ENCODE peak calls at places on chromosomes 11 and 22, in eight cellular contexts. H is cardiac muscle cell, D is H1, L is HAP-1, M is prostate gland, J is lung, R is thoracic aorta, C is heart left ventricle. Q is an unnamed sample. For H3K36me3 and H3K27me3, the result is how much of the 10 kb centered on the place peaks cover.

GRCh38 chr11:19660076-19660475 is 52.6 kb upstream of the NAV2 start:
- DNase-seq in H (no peak), M (peak), C (no peak), J (no peak), D (no peak), L (no peak), R (no peak), Q (peak)

GRCh38 chr22:29816980-29817379 is 21.1 kb downstream of the ASCC2 start:
- DNase-seq in M (peak), C (no peak), R (no peak), J (no peak), H (no peak), D (no peak), L (no peak), Q (no peak)

GRCh38 chr11:12901874-12902481 is 107.1 kb upstream of the RASSF10 start:
- DNase-seq in J (no peak), D (no peak), H (no peak), M (no peak), C (no peak), L (no peak), R (no peak), Q (no peak)

GRCh38 chr11:134882141-134882540 is 470.1 kb upstream of the B3GAT1 start:
- DNase-seq in R (no peak), H (no peak), J (no peak), C (no peak), D (no peak), L (no peak), M (no peak), Q (no peak)

GRCh38 chr22:33726294-33726711 is 194.0 kb downstream of the LARGE1 start:
- DNase-seq in R (no peak), M (peak), J (no peak), C (peak), L (no peak), D (no peak), H (peak), Q (peak)

GRCh38 chr11:34680918-34681554 is 60.1 kb downstream of the EHF start:
- DNase-seq in L (no peak), M (no peak), D (peak), H (peak), C (no peak), R (no peak), J (no peak), Q (peak)

GRCh38 chr11:45537617-45538016 is 127.8 kb downstream of the CHST1 start:
- DNase-seq in L (no peak), H (peak), C (no peak), J (no peak), M (no peak), D (no peak), R (no peak), Q (no peak)

GRCh38 chr11:31874631-31875191 is 63.6 kb upstream of the PAX6 start:
- DNase-seq in H (no peak), M (no peak), R (no peak), C (no peak), D (no peak), L (no peak), J (no peak), Q (no peak)

GRCh38 chr11:18105086-18105801 is 638 bp downstream of the SAAL1 start:
- DNase-seq in C (no peak), D (no peak), R (no peak), H (no peak), L (peak), J (no peak), M (no peak), Q (no peak)

GRCh38 chr22:17761145-17761488 is 13.2 kb downstream of the BID start:
- DNase-seq in L (no peak), H (no peak), C (no peak), J (no peak), D (no peak), R (no peak), M (no peak), Q (no peak)

GRCh38 chr22:42562282-42562681 is 8.5 kb downstream of the SERHL2 start:
- DNase-seq in D (no peak), R (no peak), M (no peak), C (no peak), J (no peak), H (no peak), L (no peak), Q (no peak)

GRCh38 chr11:65538232-65538914 is 13.5 kb downstream of the SCYL1 start:
- DNase-seq in H (no peak), J (no peak), L (no peak), M (no peak), C (no peak), D (no peak), R (no peak), Q (no peak)

GRCh38 chr11:28227460-28227859 is 119.3 kb downstream of the METTL15 start:
- DNase-seq in M (no peak), J (no peak), R (no peak), L (no peak), D (no peak), C (no peak), H (no peak), Q (no peak)

DNA sequence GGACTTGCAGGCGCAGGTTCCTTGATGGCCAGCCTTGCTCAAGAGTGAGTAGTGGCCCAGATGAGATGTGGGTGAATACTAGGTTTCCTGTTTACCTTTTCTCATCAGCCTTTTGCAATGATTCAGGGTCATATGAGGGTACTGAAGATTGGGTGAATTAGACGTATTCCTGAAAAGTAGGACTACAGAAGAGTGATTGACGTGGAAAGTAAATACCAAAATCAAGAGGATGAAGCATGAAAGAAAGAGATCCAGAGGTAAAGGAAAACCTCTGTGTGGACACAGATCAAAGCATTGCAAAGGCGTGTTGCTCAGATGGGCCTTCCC is 59.9 kb downstream of the CYB5R2 start:
- DNase-seq in M (no peak), R (no peak), J (no peak), L (peak), C (no peak), D (no peak), H (no peak), Q (no peak)
- H3K36me3 ChIP-seq in M (under half), R (under half), J (under half), L (under half), C (under half), D (under half), H (under half), Q (under half)

DNA sequence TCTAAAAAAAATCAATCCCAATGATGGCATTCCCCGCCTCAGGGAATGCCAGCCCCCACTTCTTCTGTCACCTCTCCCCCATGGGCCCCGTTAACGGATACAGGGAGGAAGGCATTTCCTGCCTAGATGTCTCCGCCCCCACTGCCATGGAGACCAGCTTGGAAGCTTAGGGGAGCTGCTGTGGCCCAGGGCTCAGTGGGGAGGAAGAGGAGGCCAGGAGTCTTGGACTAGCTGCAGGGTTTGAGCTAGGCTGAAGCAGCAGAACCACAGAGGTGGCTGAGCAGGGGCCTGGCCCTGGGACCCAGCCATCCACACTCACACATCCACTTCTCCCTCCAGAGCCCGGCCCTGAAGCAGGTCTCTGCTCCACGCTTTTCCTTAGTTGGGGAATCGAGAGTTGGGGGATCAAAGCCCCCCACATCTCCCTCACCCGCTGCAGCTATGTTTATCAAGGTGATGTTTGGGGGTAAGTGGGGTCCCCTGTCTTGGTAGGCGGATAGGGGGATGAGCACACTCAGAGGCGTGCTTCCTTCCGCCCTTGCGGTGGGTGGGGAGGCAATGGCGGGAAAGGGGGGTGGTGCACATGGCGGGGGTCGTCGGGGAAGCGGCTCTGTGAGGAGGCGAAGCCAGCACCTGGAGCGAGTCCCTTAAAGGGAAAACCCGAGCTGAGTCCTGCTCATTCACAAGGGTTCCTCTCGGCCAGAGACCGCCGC is at the start of gene C22orf15:
- DNase-seq in C (no peak), R (no peak), L (peak), H (peak), D (no peak), J (no peak), M (no peak), Q (peak)
- H3K4me3 ChIP-seq in C (peak), R (peak), L (no peak), H (no peak), D (peak), J (no peak), M (no peak), Q (no peak)

DNA sequence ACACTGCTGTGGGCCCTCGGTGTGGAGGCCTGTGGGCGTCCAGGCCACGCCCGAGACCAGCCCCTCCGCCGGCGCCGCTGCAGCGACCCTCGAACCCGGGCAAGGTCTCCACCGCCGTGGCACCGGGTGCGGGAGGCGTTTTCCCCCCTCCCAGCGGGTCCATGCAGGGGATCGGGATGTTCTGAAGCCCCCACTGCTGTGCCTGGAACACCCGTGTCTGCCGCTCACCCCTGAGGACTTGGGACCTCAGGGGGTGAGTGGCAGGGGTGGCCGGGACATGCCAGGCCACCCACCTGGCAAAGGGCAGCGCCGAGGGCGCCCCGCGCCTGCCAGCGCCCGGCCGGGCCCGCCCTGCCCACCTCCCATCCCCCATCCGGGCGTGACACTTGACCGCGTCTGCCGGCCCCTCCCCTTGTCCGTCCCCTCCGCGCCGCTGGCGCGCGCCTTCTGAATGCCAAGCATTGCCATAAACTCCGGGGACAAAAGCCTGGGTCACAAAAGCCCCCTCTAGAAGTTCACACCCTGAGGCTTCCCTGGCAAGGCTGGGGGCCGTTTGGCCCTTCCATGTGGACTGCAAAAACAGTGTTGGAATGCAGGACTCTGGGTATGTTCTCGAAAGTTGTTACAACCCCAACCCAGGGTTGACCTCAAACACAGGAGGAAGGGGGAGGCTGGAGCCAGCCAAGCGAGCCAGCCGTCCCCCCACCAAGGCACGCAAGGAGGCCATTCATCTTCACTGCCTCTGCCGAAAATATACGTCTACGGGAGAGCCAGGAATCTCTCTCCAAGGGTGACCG is 819 bp upstream of the KCNQ1OT1 start:
- DNase-seq in R (no peak), J (peak), L (no peak), H (peak), D (no peak), M (peak), C (peak), Q (peak)
- H3K27me3 ChIP-seq in R (under half), J (under half), L (under half), H (under half), D (under half), M (under half), C (under half), Q (under half)

DNA sequence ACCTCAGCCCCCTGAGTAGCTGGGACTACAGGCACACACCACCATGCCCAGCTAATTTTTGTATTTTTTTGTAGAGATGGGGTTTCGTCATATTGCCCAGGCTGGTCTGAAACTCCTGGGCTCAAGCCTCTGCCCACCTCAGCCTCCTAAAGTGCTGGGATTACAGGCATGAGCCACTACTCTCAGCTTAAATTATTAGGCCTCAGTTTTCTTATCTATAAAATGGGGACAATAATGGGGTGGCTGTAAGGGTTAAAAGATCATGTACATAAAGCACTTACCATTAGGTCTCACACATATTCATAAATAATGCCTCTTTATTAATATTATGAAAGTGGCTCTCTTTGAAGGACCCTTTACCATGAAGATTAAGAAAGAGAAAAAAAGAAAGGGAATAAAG is 31.5 kb upstream of the CKAP5 start:
- DNase-seq in L (no peak), D (no peak), R (no peak), M (no peak), H (no peak), C (no peak), J (no peak), Q (no peak)
- H3K36me3 ChIP-seq in L (half or more), D (under half), R (under half), M (under half), H (half or more), C (half or more), J (under half), Q (under half)